ENCODE peak calls at places on chromosomes 11 and 22, in eight cellular contexts. One of them, this sample, is unnamed.

GRCh38 chr11:111523343-111523742 is 8.8 kb downstream of the HOATZ start:
- DNase-seq in fibroblast of lung: no peak
- DNase-seq in brain microvascular endothelial cell: no peak
- DNase-seq in OCI-LY7: no peak
- DNase-seq in AG04450: no peak
- DNase-seq in heart left ventricle: no peak
- DNase-seq in H7: no peak
- DNase-seq in psoas muscle: no peak
- DNase-seq in this sample: no peak

GRCh38 chr11:82722236-82722635 is 11.4 kb downstream of the FAM181B start:
- DNase-seq in fibroblast of lung: no peak
- DNase-seq in brain microvascular endothelial cell: no peak
- DNase-seq in OCI-LY7: no peak
- DNase-seq in AG04450: no peak
- DNase-seq in heart left ventricle: no peak
- DNase-seq in H7: no peak
- DNase-seq in psoas muscle: no peak
- DNase-seq in this sample: no peak

GRCh38 chr11:866481-866880 is 23.8 kb downstream of the TSPAN4 start:
- DNase-seq in fibroblast of lung: no peak
- DNase-seq in brain microvascular endothelial cell: no peak
- DNase-seq in OCI-LY7: no peak
- DNase-seq in AG04450: no peak
- DNase-seq in heart left ventricle: no peak
- DNase-seq in H7: peak
- DNase-seq in psoas muscle: no peak
- DNase-seq in this sample: no peak

GRCh38 chr11:130581631-130582030 is 133.2 kb downstream of the ADAMTS15 start:
- DNase-seq in fibroblast of lung: peak
- DNase-seq in brain microvascular endothelial cell: peak
- DNase-seq in OCI-LY7: no peak
- DNase-seq in AG04450: no peak
- DNase-seq in heart left ventricle: no peak
- DNase-seq in H7: no peak
- DNase-seq in psoas muscle: no peak
- DNase-seq in this sample: no peak

GRCh38 chr22:50620861-50621490 is 7.0 kb downstream of the ARSA start:
- DNase-seq in fibroblast of lung: no peak
- DNase-seq in brain microvascular endothelial cell: no peak
- DNase-seq in OCI-LY7: peak
- DNase-seq in AG04450: no peak
- DNase-seq in heart left ventricle: no peak
- DNase-seq in H7: no peak
- DNase-seq in psoas muscle: peak
- DNase-seq in this sample: no peak

GRCh38 chr11:126839496-126839895 is 161.1 kb downstream of the KIRREL3 start:
- DNase-seq in fibroblast of lung: peak
- DNase-seq in brain microvascular endothelial cell: no peak
- DNase-seq in OCI-LY7: no peak
- DNase-seq in AG04450: no peak
- DNase-seq in heart left ventricle: no peak
- DNase-seq in H7: no peak
- DNase-seq in psoas muscle: no peak
- DNase-seq in this sample: no peak

GRCh38 chr22:38397189-38398097 is 57.6 kb downstream of the KCNJ4 start:
- DNase-seq in fibroblast of lung: peak
- DNase-seq in brain microvascular endothelial cell: no peak
- DNase-seq in OCI-LY7: peak
- DNase-seq in AG04450: no peak
- DNase-seq in heart left ventricle: peak
- DNase-seq in H7: peak
- DNase-seq in psoas muscle: no peak
- DNase-seq in this sample: no peak

GRCh38 chr11:30914143-30914762 is 328.1 kb upstream of the MPPED2 start:
- DNase-seq in fibroblast of lung: peak
- DNase-seq in brain microvascular endothelial cell: peak
- DNase-seq in OCI-LY7: peak
- DNase-seq in AG04450: peak
- DNase-seq in heart left ventricle: peak
- DNase-seq in H7: peak
- DNase-seq in psoas muscle: peak
- DNase-seq in this sample: peak

GRCh38 chr11:101127699-101128570 is 1.7 kb downstream of the PGR start:
- DNase-seq in fibroblast of lung: no peak
- DNase-seq in brain microvascular endothelial cell: no peak
- DNase-seq in OCI-LY7: no peak
- DNase-seq in AG04450: no peak
- DNase-seq in heart left ventricle: peak
- DNase-seq in H7: peak
- DNase-seq in psoas muscle: peak
- DNase-seq in this sample: no peak

GRCh38 chr22:27867114-27867957 is 51.7 kb downstream of the PITPNB start:
- DNase-seq in fibroblast of lung: peak
- DNase-seq in brain microvascular endothelial cell: peak
- DNase-seq in OCI-LY7: no peak
- DNase-seq in AG04450: no peak
- DNase-seq in heart left ventricle: no peak
- DNase-seq in H7: no peak
- DNase-seq in psoas muscle: no peak
- DNase-seq in this sample: no peak

GRCh38 chr22:50703726-50704509 is 31.3 kb downstream of the SHANK3 start:
- DNase-seq in fibroblast of lung: no peak
- DNase-seq in brain microvascular endothelial cell: no peak
- DNase-seq in OCI-LY7: no peak
- DNase-seq in AG04450: no peak
- DNase-seq in heart left ventricle: peak
- DNase-seq in H7: no peak
- DNase-seq in psoas muscle: peak
- DNase-seq in this sample: no peak

GRCh38 chr11:126006068-126006467 is 56.6 kb downstream of the CDON start:
- DNase-seq in fibroblast of lung: no peak
- DNase-seq in brain microvascular endothelial cell: no peak
- DNase-seq in OCI-LY7: no peak
- DNase-seq in AG04450: no peak
- DNase-seq in heart left ventricle: no peak
- DNase-seq in H7: no peak
- DNase-seq in psoas muscle: no peak
- DNase-seq in this sample: no peak

GRCh38 chr22:19576460-19577421 is 52.5 kb upstream of the CLDN5 start:
- DNase-seq in fibroblast of lung: peak
- DNase-seq in brain microvascular endothelial cell: peak
- DNase-seq in OCI-LY7: peak
- DNase-seq in AG04450: no peak
- DNase-seq in heart left ventricle: no peak
- DNase-seq in H7: peak
- DNase-seq in psoas muscle: no peak
- DNase-seq in this sample: no peak

GRCh38 chr11:45820211-45820857 is 15.4 kb downstream of the SLC35C1 start:
- DNase-seq in fibroblast of lung: no peak
- DNase-seq in brain microvascular endothelial cell: no peak
- DNase-seq in OCI-LY7: no peak
- DNase-seq in AG04450: no peak
- DNase-seq in heart left ventricle: no peak
- DNase-seq in H7: no peak
- DNase-seq in psoas muscle: no peak
- DNase-seq in this sample: no peak

GRCh38 chr11:63478896-63479295 is 12.1 kb downstream of the PLAAT5 start:
- DNase-seq in fibroblast of lung: peak
- DNase-seq in brain microvascular endothelial cell: peak
- DNase-seq in OCI-LY7: peak
- DNase-seq in AG04450: peak
- DNase-seq in heart left ventricle: no peak
- DNase-seq in H7: peak
- DNase-seq in psoas muscle: no peak
- DNase-seq in this sample: peak

GRCh38 chr11:9158898-9159391 is 67.5 kb upstream of the SCUBE2 start:
- DNase-seq in fibroblast of lung: peak
- DNase-seq in brain microvascular endothelial cell: peak
- DNase-seq in OCI-LY7: no peak
- DNase-seq in AG04450: no peak
- DNase-seq in heart left ventricle: no peak
- DNase-seq in H7: no peak
- DNase-seq in psoas muscle: no peak
- DNase-seq in this sample: peak

DNA sequence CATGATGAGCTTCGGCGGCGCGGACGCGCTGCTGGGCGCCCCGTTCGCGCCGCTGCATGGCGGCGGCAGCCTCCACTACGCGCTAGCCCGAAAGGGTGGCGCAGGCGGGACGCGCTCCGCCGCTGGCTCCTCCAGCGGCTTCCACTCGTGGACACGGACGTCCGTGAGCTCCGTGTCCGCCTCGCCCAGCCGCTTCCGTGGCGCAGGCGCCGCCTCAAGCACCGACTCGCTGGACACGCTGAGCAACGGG is 169 bp downstream of the NEFH start:
- DNase-seq in fibroblast of lung: no peak
- DNase-seq in brain microvascular endothelial cell: no peak
- DNase-seq in OCI-LY7: no peak
- DNase-seq in AG04450: no peak
- DNase-seq in heart left ventricle: no peak
- DNase-seq in H7: no peak
- DNase-seq in psoas muscle: no peak
- DNase-seq in this sample: no peak
- H3K4me3 ChIP-seq in fibroblast of lung: no peak
- H3K4me3 ChIP-seq in brain microvascular endothelial cell: no peak
- H3K4me3 ChIP-seq in OCI-LY7: no peak
- H3K4me3 ChIP-seq in AG04450: peak
- H3K4me3 ChIP-seq in heart left ventricle: no peak
- H3K4me3 ChIP-seq in H7: peak
- H3K4me3 ChIP-seq in psoas muscle: peak
- H3K4me3 ChIP-seq in this sample: peak

DNA sequence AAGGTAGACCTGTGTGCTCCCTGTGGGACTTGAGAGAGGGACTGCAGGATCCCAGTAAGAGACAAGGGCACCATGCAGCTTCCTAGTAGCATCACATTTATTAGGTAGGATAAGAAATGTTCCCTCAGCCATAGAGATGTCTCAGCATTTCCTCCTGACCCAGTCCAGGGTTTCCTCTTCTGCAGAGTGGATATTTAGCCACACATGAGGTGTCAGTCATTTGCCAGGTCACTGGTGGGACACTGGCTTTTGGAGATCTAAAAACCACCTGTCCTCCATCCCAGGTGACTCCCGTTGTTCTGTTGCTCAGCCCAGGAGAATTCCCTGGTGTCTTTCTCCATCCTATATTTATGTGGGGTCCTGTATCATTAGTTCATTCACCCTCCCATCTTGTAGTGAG is 117.5 kb upstream of the NNMT start:
- DNase-seq in fibroblast of lung: no peak
- DNase-seq in brain microvascular endothelial cell: no peak
- DNase-seq in OCI-LY7: no peak
- DNase-seq in AG04450: no peak
- DNase-seq in heart left ventricle: no peak
- DNase-seq in H7: no peak
- DNase-seq in psoas muscle: peak
- DNase-seq in this sample: no peak
- H3K4me3 ChIP-seq in fibroblast of lung: no peak
- H3K4me3 ChIP-seq in brain microvascular endothelial cell: no peak
- H3K4me3 ChIP-seq in OCI-LY7: no peak
- H3K4me3 ChIP-seq in AG04450: no peak
- H3K4me3 ChIP-seq in heart left ventricle: no peak
- H3K4me3 ChIP-seq in H7: no peak
- H3K4me3 ChIP-seq in psoas muscle: peak
- H3K4me3 ChIP-seq in this sample: no peak

DNA sequence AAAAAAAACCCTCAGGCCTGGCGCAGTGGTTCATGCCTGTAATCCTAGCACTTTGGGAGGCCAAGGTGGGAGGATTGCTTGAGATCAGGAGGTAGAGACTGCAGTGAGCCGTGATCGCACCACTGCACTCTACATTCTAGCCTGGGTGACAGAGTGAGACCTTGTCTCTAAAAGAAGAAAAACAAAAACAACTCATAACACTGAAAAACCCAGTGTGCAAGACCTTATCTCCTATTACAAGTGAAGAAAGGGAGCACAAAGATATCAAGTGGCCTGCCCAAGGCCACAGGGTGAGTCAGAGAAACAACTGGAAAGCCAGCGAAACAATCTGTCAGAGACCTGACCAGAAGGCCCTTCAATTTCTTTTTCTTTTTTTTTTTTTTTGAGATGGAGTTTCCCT is 2.5 kb downstream of the TXN2 start:
- DNase-seq in fibroblast of lung: peak
- DNase-seq in brain microvascular endothelial cell: no peak
- DNase-seq in OCI-LY7: no peak
- DNase-seq in AG04450: no peak
- DNase-seq in heart left ventricle: no peak
- DNase-seq in H7: no peak
- DNase-seq in psoas muscle: no peak
- DNase-seq in this sample: no peak
- H3K4me3 ChIP-seq in fibroblast of lung: no peak
- H3K4me3 ChIP-seq in brain microvascular endothelial cell: no peak
- H3K4me3 ChIP-seq in OCI-LY7: no peak
- H3K4me3 ChIP-seq in AG04450: no peak
- H3K4me3 ChIP-seq in heart left ventricle: no peak
- H3K4me3 ChIP-seq in H7: no peak
- H3K4me3 ChIP-seq in psoas muscle: no peak
- H3K4me3 ChIP-seq in this sample: no peak

GRCh38 chr11:75403037-75403436 is 3.7 kb downstream of the RPS3 start:
- DNase-seq in fibroblast of lung: no peak
- DNase-seq in brain microvascular endothelial cell: no peak
- DNase-seq in OCI-LY7: no peak
- DNase-seq in AG04450: no peak
- DNase-seq in heart left ventricle: no peak
- DNase-seq in H7: no peak
- DNase-seq in psoas muscle: no peak
- DNase-seq in this sample: no peak
- H3K4me3 ChIP-seq in fibroblast of lung: no peak
- H3K4me3 ChIP-seq in brain microvascular endothelial cell: no peak
- H3K4me3 ChIP-seq in OCI-LY7: peak
- H3K4me3 ChIP-seq in AG04450: no peak
- H3K4me3 ChIP-seq in heart left ventricle: no peak
- H3K4me3 ChIP-seq in H7: no peak
- H3K4me3 ChIP-seq in psoas muscle: peak
- H3K4me3 ChIP-seq in this sample: no peak